ENCODE peak calls at places on chromosomes 5 and 9, in four cellular contexts. A is neuronal stem cell, K is anterior cingulate cortex, E is glomerular endothelial cell. O is an unnamed sample.

GRCh38 chr9:108634669-108635462 is 220.9 kb downstream of the ACTL7B start:
- DNase-seq in A (no peak), E (no peak), K (no peak), O (no peak)

GRCh38 chr5:94218374-94218773 is 400.0 kb downstream of the KIAA0825 start:
- DNase-seq in K (no peak), A (no peak), E (no peak), O (no peak)

GRCh38 chr5:164048527-164048926 is 543.1 kb downstream of the MAT2B start:
- DNase-seq in E (no peak), K (no peak), A (no peak), O (no peak)

GRCh38 chr9:36923025-36923625 is 110.9 kb downstream of the PAX5 start:
- DNase-seq in K (no peak), A (no peak), E (no peak), O (no peak)

GRCh38 chr9:130664191-130665028 is at the start of gene PRDM12:
- DNase-seq in K (no peak), A (peak), E (no peak), O (no peak)

GRCh38 chr5:96946381-96946780 is 10.5 kb downstream of the LNPEP start:
- DNase-seq in E (no peak), A (no peak), K (no peak), O (no peak)

GRCh38 chr5:93800988-93801811 is 59.8 kb upstream of the POU5F2 start:
- DNase-seq in E (peak), A (peak), K (no peak), O (peak)

GRCh38 chr9:114367823-114368609 is 19.8 kb downstream of the AKNA start:
- DNase-seq in K (no peak), E (no peak), A (no peak), O (no peak)

GRCh38 chr5:52283221-52283620 is 504.5 kb upstream of the ITGA1 start:
- DNase-seq in K (no peak), A (no peak), E (peak), O (no peak)

GRCh38 chr9:135506327-135507103 is 6.0 kb downstream of the MRPS2 start:
- DNase-seq in K (no peak), E (no peak), A (peak), O (no peak)

GRCh38 chr5:171600736-171601265 is 181.4 kb downstream of the FGF18 start:
- DNase-seq in K (no peak), A (no peak), E (no peak), O (peak)

GRCh38 chr9:122325124-122325523 is 45.7 kb upstream of the PTGS1 start:
- DNase-seq in K (no peak), A (no peak), E (no peak), O (no peak)

GRCh38 chr5:152140391-152140790 is 215.7 kb upstream of the GLRA1 start:
- DNase-seq in A (no peak), E (no peak), K (no peak), O (no peak)

O was measured in GDM1.